ENCODE peak calls at places on chromosomes 2 and 18, in nine cellular contexts. W, D, B, R, M, J, O, Y and C are unnamed samples.

GRCh38 chr2:11676640-11677039 is 6.6 kb upstream of the NTSR2 start:
- DNase-seq in W (no peak), D (no peak), B (no peak), R (no peak), M (no peak), J (no peak), O (no peak), Y (no peak), C (no peak)

GRCh38 chr18:36688020-36688965 is 140.5 kb downstream of the TPGS2 start:
- DNase-seq in W (no peak), D (peak), B (peak), R (peak), M (peak), J (peak), O (no peak), Y (no peak), C (no peak)

GRCh38 chr2:208077286-208077685 is 47.0 kb downstream of the CRYGD start:
- DNase-seq in W (peak), D (no peak), B (no peak), R (no peak), M (no peak), J (no peak), O (no peak), Y (no peak), C (no peak)

GRCh38 chr2:160261731-160262130 is 61.7 kb upstream of the ITGB6 start:
- DNase-seq in W (no peak), D (no peak), B (no peak), R (no peak), M (no peak), J (no peak), O (no peak), Y (no peak), C (no peak)

GRCh38 chr2:203878060-203878459 is 10.5 kb downstream of the CTLA4 start:
- DNase-seq in W (no peak), D (no peak), B (no peak), R (no peak), M (peak), J (no peak), O (no peak), Y (no peak), C (no peak)

GRCh38 chr2:216389565-216389964 is 17.3 kb upstream of the MARCHF4 start:
- DNase-seq in W (peak), D (no peak), B (no peak), R (no peak), M (peak), J (no peak), O (no peak), Y (no peak), C (no peak)

GRCh38 chr2:55364189-55365055 is 55.2 kb downstream of the CCDC88A start:
- DNase-seq in W (peak), D (peak), B (peak), R (no peak), M (peak), J (no peak), O (no peak), Y (peak), C (peak)

GRCh38 chr18:25669741-25670140 is 317.8 kb upstream of the ZNF521 start:
- DNase-seq in W (no peak), D (no peak), B (no peak), R (no peak), M (peak), J (no peak), O (no peak), Y (no peak), C (no peak)

GRCh38 chr2:210445116-210445707 is 31.3 kb downstream of the LANCL1 start:
- DNase-seq in W (no peak), D (no peak), B (no peak), R (peak), M (peak), J (no peak), O (no peak), Y (peak), C (no peak)

GRCh38 chr2:226579519-226579918 is 220.1 kb downstream of the IRS1 start:
- DNase-seq in W (no peak), D (no peak), B (no peak), R (no peak), M (peak), J (no peak), O (no peak), Y (no peak), C (no peak)

GRCh38 chr2:105789745-105790466 is 45.2 kb downstream of the NCK2 start:
- DNase-seq in W (peak), D (peak), B (peak), R (no peak), M (peak), J (peak), O (no peak), Y (no peak), C (no peak)
- H3K4me3 ChIP-seq in W (no peak), D (peak), B (no peak), R (no peak), M (no peak), J (no peak), O (peak), Y (no peak), C (no peak)

GRCh38 chr2:141946016-141946415 is 184.8 kb downstream of the LRP1B start:
- DNase-seq in W (peak), D (no peak), B (no peak), R (no peak), M (no peak), J (no peak), O (no peak), Y (no peak), C (no peak)

GRCh38 chr2:141947715-141948114 is 183.1 kb downstream of the LRP1B start:
- DNase-seq in W (no peak), D (no peak), B (no peak), R (no peak), M (no peak), J (no peak), O (no peak), Y (no peak), C (no peak)

GRCh38 chr2:141940709-141941108 is 190.1 kb downstream of the LRP1B start:
- DNase-seq in W (no peak), D (peak), B (no peak), R (no peak), M (no peak), J (no peak), O (no peak), Y (no peak), C (no peak)

GRCh38 chr2:141941224-141941714 is 189.5 kb downstream of the LRP1B start:
- DNase-seq in W (no peak), D (no peak), B (no peak), R (no peak), M (no peak), J (no peak), O (no peak), Y (no peak), C (no peak)

DNA sequence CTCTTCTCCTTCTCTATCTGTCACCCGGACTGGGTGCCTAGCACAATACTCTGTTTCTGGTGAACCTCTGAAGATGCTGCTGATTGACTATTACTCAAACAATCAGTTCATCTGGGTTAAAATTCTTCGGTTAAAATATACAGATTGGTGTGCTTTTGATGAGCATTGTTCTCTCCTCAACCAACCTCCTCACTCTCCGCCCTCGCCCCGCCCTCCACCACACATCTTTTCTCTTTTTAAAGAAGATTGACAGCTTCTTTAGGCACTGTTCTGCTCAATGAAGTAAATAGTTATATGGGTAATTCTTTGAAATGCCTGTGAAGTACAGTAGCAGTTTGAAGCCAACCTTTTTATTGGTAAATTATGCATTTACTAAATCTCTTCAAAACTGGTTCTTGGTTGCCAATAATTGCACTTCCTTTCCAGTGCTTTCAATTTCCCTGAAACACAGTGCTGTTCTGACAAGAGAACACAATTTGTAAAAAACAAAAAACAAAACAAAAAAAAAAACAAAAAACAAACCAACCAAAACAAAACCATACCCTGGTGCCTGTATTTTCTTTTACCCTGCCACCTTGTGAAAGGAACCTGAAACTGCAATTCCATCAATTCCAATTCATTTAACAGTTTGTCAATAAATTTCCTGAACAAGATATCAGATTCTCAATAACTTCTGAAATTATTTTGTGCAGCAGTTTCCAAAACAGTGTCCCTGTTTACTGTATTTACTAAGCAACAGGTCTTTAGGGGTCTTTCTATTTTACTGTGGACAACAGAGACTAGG is 188.6 kb downstream of the LRP1B start:
- DNase-seq in W (no peak), D (no peak), B (no peak), R (no peak), M (no peak), J (no peak), O (no peak), Y (no peak), C (no peak)
- TF ChIP-seq CTCF in W (peak), D (peak), B (no peak), R (peak), M (peak), J (no peak), O (no peak), Y (peak), C (peak)

GRCh38 chr2:232675381-232675780 is 21.8 kb upstream of the GIGYF2 start:
- DNase-seq in W (no peak), D (no peak), B (no peak), R (no peak), M (no peak), J (no peak), O (no peak), Y (no peak), C (no peak)
- H3K4me3 ChIP-seq in W (no peak), D (no peak), B (no peak), R (no peak), M (no peak), J (no peak), O (no peak), Y (no peak), C (no peak)

GRCh38 chr18:61637319-61637718 is 255.5 kb downstream of the RNF152 start:
- DNase-seq in W (no peak), D (no peak), B (no peak), R (peak), M (no peak), J (no peak), O (no peak), Y (no peak), C (no peak)
- TF ChIP-seq CTCF in W (no peak), D (peak), B (no peak), R (no peak), M (no peak), J (peak), O (no peak), Y (no peak), C (peak)

GRCh38 chr18:11993264-11993916 is 12.1 kb downstream of the IMPA2 start:
- DNase-seq in W (no peak), D (no peak), B (no peak), R (no peak), M (no peak), J (no peak), O (no peak), Y (no peak), C (no peak)

GRCh38 chr18:11996190-11996754 is 15.0 kb downstream of the IMPA2 start:
- DNase-seq in W (no peak), D (no peak), B (no peak), R (no peak), M (no peak), J (no peak), O (no peak), Y (no peak), C (no peak)

GRCh38 chr18:11994346-11994707 is 13.0 kb downstream of the IMPA2 start:
- DNase-seq in W (no peak), D (no peak), B (no peak), R (no peak), M (peak), J (no peak), O (peak), Y (no peak), C (no peak)

GRCh38 chr18:11995445-11996189 is 14.3 kb downstream of the IMPA2 start:
- DNase-seq in W (peak), D (no peak), B (peak), R (peak), M (peak), J (peak), O (peak), Y (peak), C (no peak)

GRCh38 chr18:11994708-11995444 is 13.6 kb downstream of the IMPA2 start:
- DNase-seq in W (no peak), D (no peak), B (no peak), R (no peak), M (peak), J (no peak), O (no peak), Y (no peak), C (peak)
- H3K4me3 ChIP-seq in W (no peak), D (no peak), B (no peak), R (no peak), M (no peak), J (no peak), O (no peak), Y (no peak), C (peak)

DNA sequence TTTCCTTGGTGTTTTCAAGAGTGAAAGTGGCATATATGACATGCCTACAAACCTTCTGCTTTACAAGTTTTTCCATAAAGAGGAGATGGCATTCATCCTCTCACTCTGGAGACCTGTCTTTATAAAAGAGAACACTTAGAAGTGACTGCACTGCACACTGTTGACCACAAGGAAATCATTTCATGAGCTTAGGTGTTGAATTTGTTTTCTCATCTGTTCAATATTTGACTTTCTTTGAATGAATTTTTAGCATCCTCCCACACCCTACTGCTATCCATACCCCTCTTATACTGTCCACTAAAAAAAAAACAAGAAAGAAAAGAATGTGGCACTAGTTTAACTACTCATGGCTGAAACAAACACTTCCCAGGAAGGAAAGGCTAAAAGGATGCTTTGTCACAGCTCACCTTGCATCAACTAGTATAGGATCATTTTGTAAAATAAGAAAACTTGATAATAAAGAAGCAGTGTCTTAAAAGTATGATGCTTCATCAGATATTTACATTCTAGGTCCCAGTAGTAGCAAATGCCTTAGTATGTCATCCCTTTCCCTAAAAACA is 83.0 kb downstream of the ACVR1 start:
- DNase-seq in W (no peak), D (no peak), B (no peak), R (no peak), M (peak), J (no peak), O (no peak), Y (no peak), C (no peak)
- TF ChIP-seq CTCF in W (peak), D (peak), B (no peak), R (peak), M (peak), J (no peak), O (no peak), Y (peak), C (peak)